ENCODE peak calls at places on chromosomes 5 and 9, in nine cellular contexts. E is tibial artery; M is CD4-positive, CD25-positive, alpha-beta regulatory T cell; N is fibroblast of the aortic adventitia; D is pancreas; V is CD8-positive, alpha-beta T cell; T is effector memory CD4-positive, alpha-beta T cell; I is mesendoderm; F is coronary artery. Z is an unnamed sample.

GRCh38 chr9:135478858-135479468 is 619 bp upstream of the PPP1R26 start:
- DNase-seq in E (no peak), D (peak), I (peak), N (peak), F (no peak), M (no peak), V (no peak), T (no peak), Z (peak)

GRCh38 chr5:163504091-163504931 is 1.1 kb upstream of the MAT2B start:
- DNase-seq in V (no peak), D (peak), E (peak), I (peak), T (no peak), F (no peak), M (peak), N (peak), Z (peak)

GRCh38 chr9:114299286-114300152 is 23.4 kb upstream of the ORM1 start:
- DNase-seq in F (peak), M (no peak), D (peak), E (peak), I (no peak), N (no peak), T (no peak), V (no peak), Z (peak)

GRCh38 chr5:77425998-77426659 is 66.0 kb downstream of the WDR41 start:
- DNase-seq in F (no peak), T (no peak), N (peak), I (no peak), M (no peak), E (no peak), D (no peak), V (no peak), Z (no peak)

GRCh38 chr5:1763548-1763911 is 36.1 kb downstream of the MRPL36 start:
- DNase-seq in I (peak), N (peak), D (peak), V (no peak), F (peak), M (peak), E (no peak), T (peak), Z (peak)

GRCh38 chr5:158212237-158212636 is 353.3 kb upstream of the CLINT1 start:
- DNase-seq in E (no peak), M (no peak), F (no peak), D (no peak), N (no peak), T (no peak), I (no peak), V (no peak), Z (no peak)

GRCh38 chr5:55344392-55344992 is 36.7 kb downstream of the MTREX start:
- DNase-seq in N (peak), M (peak), T (peak), I (peak), E (peak), D (peak), F (no peak), V (peak), Z (peak)

GRCh38 chr5:143652104-143652700 is 159.8 kb upstream of the HMHB1 start:
- DNase-seq in M (no peak), E (no peak), T (no peak), F (no peak), V (no peak), N (peak), I (no peak), D (no peak), Z (no peak)

GRCh38 chr5:154967419-154968024 is 26.6 kb downstream of the MRPL22 start:
- DNase-seq in I (no peak), N (peak), F (no peak), T (no peak), E (no peak), D (no peak), M (peak), V (no peak), Z (no peak)

GRCh38 chr5:6475626-6476312 is 27.1 kb downstream of the UBE2QL1 start:
- DNase-seq in M (no peak), V (no peak), N (no peak), I (peak), D (peak), E (peak), F (peak), T (no peak), Z (no peak)

GRCh38 chr5:119355244-119355635 is 579 bp upstream of the TNFAIP8 start:
- DNase-seq in N (no peak), E (no peak), V (no peak), I (peak), M (peak), F (no peak), T (no peak), D (no peak), Z (no peak)

GRCh38 chr5:59178071-59178470 is 595.2 kb downstream of the RAB3C start:
- DNase-seq in V (no peak), N (no peak), M (peak), E (no peak), T (no peak), D (no peak), F (no peak), I (no peak), Z (no peak)

GRCh38 chr9:100186356-100186755 is 87.3 kb downstream of the INVS start:
- DNase-seq in F (no peak), E (no peak), N (no peak), I (no peak), D (no peak), T (no peak), V (no peak), M (no peak), Z (no peak)

GRCh38 chr5:82886911-82887310 is 190.3 kb downstream of the TMEM167A start:
- DNase-seq in E (no peak), T (no peak), F (no peak), D (no peak), M (no peak), V (no peak), N (peak), I (no peak), Z (no peak)

GRCh38 chr5:181060924-181061323 is 20.9 kb downstream of the BTNL9 start:
- DNase-seq in D (no peak), I (no peak), N (no peak), V (no peak), E (no peak), F (no peak), M (no peak), T (no peak), Z (no peak)

GRCh38 chr5:181058786-181059296 is 18.8 kb downstream of the BTNL9 start:
- DNase-seq in M (no peak), E (no peak), I (no peak), V (no peak), D (no peak), T (no peak), F (peak), N (no peak), Z (no peak)

GRCh38 chr5:181060231-181060590 is 20.1 kb downstream of the BTNL9 start:
- DNase-seq in T (no peak), F (no peak), N (no peak), D (no peak), M (no peak), E (no peak), V (no peak), I (no peak), Z (no peak)

GRCh38 chr5:181058321-181058720 is 18.3 kb downstream of the BTNL9 start:
- DNase-seq in I (no peak), M (no peak), N (no peak), D (no peak), V (no peak), F (no peak), E (no peak), T (no peak), Z (no peak)

DNA sequence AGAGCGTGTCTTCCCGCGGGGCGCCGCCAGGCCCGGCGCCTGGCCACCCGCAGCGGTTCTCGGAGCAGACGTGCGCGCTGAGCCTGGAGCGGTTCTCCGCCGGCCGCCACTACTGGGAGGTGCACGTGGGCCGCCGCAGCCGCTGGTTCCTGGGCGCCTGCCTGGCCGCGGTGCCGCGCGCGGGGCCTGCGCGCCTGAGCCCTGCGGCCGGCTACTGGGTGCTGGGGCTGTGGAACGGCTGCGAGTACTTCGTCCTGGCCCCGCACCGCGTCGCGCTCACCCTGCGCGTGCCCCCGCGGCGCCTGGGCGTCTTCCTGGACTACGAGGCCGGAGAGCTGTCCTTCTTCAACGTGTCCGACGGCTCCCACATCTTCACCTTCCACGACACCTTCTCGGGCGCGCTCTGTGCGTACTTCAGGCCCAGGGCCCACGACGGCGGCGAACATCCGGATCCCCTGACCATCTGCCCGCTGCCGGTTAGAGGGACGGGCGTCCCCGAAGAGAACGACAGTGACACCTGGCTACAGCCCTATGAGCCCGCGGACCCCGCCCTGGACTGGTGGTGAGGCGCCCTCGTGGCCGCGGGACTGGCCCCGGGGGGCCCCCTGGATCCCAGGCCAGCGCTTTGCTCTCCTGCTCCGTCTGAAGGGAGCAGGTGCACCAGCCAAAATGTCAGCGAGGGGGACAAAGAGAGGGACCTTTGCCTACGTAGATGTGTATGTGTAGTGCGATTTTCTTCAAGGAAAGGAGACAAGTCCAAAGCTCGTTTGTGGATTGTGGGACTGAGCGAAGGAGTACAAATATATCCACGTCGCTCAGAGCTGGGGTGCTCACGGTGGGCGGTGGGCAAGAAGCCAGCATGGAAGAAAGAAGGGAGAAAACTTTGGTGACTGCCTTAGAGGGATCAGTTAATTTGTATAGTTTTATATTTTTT is 19.5 kb downstream of the BTNL9 start:
- DNase-seq in E (no peak), N (no peak), D (no peak), M (no peak), T (no peak), F (no peak), I (peak), V (no peak), Z (no peak)
- H3K4me3 ChIP-seq in E (no peak), N (no peak), D (no peak), M (no peak), T (no peak), F (peak), I (no peak), V (no peak), Z (no peak)

GRCh38 chr9:136950656-136951030 is 1.4 kb upstream of the LCN12 start:
- DNase-seq in I (no peak), F (no peak), M (no peak), D (no peak), E (no peak), V (no peak), T (no peak), N (no peak), Z (no peak)
- H3K4me3 ChIP-seq in I (no peak), F (peak), M (no peak), D (peak), E (peak), V (peak), T (peak), N (no peak), Z (no peak)

DNA sequence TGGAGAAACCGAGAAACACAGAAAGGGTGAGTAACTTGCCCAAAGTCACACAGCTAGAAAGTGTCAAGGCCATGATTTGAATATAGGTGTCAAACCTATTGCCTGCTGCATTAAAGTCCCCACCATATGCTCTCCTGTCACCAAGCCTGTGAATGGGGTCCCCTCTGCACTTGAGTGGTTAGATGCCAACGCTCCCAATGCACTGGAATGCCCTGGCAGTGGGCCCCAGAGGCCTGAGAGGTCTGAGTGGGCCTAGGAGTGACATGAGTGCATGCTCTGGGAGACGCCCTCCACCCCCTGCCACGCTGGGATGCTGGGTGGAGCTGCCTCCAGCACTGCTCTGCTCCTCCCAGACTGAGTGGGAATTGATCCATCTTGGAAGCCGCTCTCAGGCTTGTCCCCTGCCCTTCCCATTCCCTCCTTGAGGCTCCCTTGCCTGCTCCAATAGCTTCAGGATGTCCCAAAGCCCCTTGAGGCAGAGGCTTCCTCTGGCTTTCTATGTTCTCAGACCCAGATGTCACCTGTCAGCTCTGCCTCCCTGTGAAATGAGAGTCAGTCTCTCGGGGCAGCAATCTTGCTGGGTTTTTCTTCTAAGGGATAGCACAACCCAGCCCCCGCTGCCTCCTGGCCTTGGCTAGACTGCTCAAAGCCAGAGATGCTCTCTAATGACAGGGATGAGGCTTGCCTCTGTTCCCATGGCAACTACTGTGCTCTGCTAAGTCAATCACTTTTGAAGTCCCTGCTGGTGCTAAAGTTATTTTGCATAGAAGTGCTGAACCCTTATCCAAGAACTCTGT is 6.6 kb upstream of the ARSI start:
- DNase-seq in M (peak), N (no peak), I (peak), E (no peak), D (no peak), T (no peak), V (no peak), F (no peak), Z (no peak)
- H3K4me3 ChIP-seq in M (no peak), N (no peak), I (no peak), E (no peak), D (no peak), T (no peak), V (no peak), F (no peak), Z (no peak)

GRCh38 chr9:88258012-88258411 is 119.7 kb upstream of the SPATA31C2 start:
- DNase-seq in T (no peak), E (no peak), N (peak), D (no peak), I (no peak), F (no peak), V (no peak), M (no peak), Z (peak)

GRCh38 chr9:88258587-88258986 is 120.3 kb upstream of the SPATA31C2 start:
- DNase-seq in V (no peak), I (no peak), D (peak), F (no peak), E (peak), M (no peak), N (peak), T (no peak), Z (peak)

GRCh38 chr9:88256216-88256615 is 117.9 kb upstream of the SPATA31C2 start:
- DNase-seq in I (peak), N (no peak), V (no peak), M (no peak), T (no peak), F (no peak), D (no peak), E (no peak), Z (no peak)

GRCh38 chr9:88259041-88259440 is 120.8 kb upstream of the SPATA31C2 start:
- DNase-seq in M (no peak), E (no peak), I (no peak), F (no peak), V (no peak), N (no peak), T (no peak), D (no peak), Z (no peak)
- H3K4me3 ChIP-seq in M (no peak), E (no peak), I (no peak), F (no peak), V (no peak), N (no peak), T (no peak), D (no peak), Z (no peak)

GRCh38 chr9:4065054-4065453 is 234.8 kb downstream of the GLIS3 start:
- DNase-seq in F (no peak), T (no peak), V (no peak), D (no peak), I (no peak), N (no peak), E (no peak), M (no peak), Z (no peak)
- H3K4me3 ChIP-seq in F (no peak), T (no peak), V (no peak), D (no peak), I (no peak), N (no peak), E (no peak), M (no peak), Z (no peak)

DNA sequence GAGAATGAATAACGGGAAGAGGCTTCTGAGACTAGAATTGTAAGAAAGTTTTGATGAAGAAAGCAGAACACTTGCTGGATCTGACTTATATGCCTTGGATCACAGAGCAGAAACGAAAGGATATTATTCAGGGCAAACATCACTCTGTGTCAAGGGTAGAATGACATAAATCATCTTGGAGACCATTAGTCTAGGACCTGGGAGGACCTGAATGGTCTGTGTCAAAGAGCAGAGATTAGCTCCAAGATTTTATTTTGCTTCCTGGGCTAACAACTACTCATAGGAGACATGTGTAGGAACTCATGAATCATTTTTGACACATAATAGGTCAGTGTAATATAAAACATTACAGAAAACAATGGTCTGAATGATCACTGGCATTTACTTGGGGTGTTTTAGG is 417.9 kb downstream of the SLCO4C1 start:
- DNase-seq in T (no peak), D (no peak), I (no peak), M (no peak), E (no peak), F (no peak), V (no peak), N (peak), Z (no peak)
- H3K4me3 ChIP-seq in T (no peak), D (no peak), I (no peak), M (no peak), E (no peak), F (no peak), V (no peak), N (no peak), Z (no peak)

GRCh38 chr5:156200938-156201792 is 125.8 kb upstream of the SGCD start:
- DNase-seq in I (no peak), N (no peak), D (no peak), V (no peak), T (no peak), F (no peak), E (no peak), M (no peak), Z (no peak)

GRCh38 chr5:156199045-156199444 is 127.9 kb upstream of the SGCD start:
- DNase-seq in T (no peak), E (no peak), D (no peak), N (no peak), I (no peak), V (no peak), M (no peak), F (no peak), Z (no peak)

GRCh38 chr5:156201793-156202388 is 125.1 kb upstream of the SGCD start:
- DNase-seq in I (no peak), F (no peak), V (no peak), T (no peak), D (no peak), E (no peak), M (no peak), N (no peak), Z (no peak)
- H3K4me3 ChIP-seq in I (no peak), F (no peak), V (no peak), T (no peak), D (no peak), E (no peak), M (no peak), N (no peak), Z (no peak)

DNA sequence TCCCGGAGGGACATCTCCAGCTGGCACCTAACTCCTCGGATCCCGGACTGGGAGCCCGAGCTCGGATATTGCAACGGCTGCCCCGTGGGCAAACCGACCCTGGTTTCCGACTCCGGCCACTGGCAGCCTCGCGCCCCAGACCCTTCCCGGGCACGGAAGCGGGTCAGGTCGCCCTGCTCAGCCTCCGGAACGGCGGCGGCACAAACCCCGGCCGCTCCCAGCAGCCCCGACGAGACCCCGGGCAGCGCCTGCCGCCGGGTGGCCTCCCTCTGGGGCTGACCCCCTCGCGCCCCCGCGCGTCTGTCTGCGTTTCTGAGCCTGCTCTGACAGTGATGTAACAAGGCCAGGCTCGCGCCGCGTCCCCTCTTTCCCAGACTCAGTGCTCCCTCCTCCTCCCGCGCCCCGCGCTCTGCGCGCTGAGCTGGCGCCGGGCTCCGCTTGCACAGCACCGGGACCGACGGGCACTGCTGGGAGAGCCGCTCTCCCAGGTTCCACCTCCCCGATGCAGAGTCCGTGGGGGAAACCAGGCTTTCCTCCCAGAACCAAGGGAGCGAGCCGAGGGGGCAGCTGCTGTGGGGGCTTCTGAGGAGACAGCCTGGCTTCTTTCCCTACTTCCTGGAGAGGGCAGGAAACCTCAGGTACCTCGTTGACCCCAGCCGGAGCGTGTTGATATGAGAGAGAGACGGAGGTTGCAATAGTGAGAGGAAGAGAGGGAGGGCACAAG is at the start of gene TMEM215:
- DNase-seq in F (no peak), E (no peak), V (no peak), M (no peak), D (no peak), N (no peak), T (no peak), I (peak), Z (no peak)
- H3K4me3 ChIP-seq in F (peak), E (no peak), V (no peak), M (no peak), D (no peak), N (no peak), T (no peak), I (peak), Z (no peak)

GRCh38 chr5:72955143-72955767 is 586 bp upstream of the FCHO2 start:
- DNase-seq in I (peak), E (no peak), M (no peak), F (no peak), D (no peak), N (no peak), T (peak), V (no peak), Z (peak)
- H3K4me3 ChIP-seq in I (peak), E (peak), M (peak), F (peak), D (peak), N (peak), T (peak), V (peak), Z (peak)

DNA sequence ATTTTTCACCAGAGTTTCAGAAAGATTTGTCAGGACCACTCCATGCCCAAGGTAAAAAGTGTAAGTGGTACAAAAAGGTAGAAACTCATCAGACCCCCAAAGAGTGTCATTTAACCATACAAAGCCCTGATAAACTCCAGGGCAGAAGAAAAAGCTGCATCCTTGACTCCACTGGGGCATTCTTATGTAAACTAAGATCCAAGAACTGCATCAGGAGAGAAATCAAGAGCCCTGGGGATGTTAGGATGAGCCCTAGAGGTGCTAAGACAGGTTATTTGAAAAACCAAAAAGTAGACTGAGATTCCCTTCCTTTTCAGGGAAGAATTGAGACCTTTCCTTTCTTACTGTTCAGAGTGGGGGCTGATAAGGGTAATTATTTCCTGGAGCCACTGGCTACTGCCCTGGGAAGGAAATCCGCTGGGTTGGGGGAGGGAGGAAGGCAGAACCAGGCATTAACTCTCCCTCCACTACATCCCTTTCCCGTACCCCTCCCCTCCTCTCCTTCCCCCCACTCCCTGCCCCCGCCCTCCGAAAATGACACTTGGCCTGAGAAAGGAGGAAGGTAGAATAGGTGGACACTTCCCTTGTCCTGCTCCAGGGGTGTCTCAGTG is 54.7 kb downstream of the FXN start:
- DNase-seq in D (no peak), I (peak), T (no peak), N (no peak), F (no peak), V (no peak), E (no peak), M (no peak), Z (no peak)
- H3K4me3 ChIP-seq in D (no peak), I (no peak), T (no peak), N (no peak), F (no peak), V (no peak), E (no peak), M (no peak), Z (no peak)

Z was measured in sigmoid colon.